ENCODE peak calls at places on chromosomes 6 and 20, in eight cellular contexts. One of them, this sample, is unnamed.

GRCh38 chr6:102641426-102641825 is 1247.9 kb downstream of the GRIK2 start:
- DNase-seq in sigmoid colon: no peak
- DNase-seq in A673: no peak
- DNase-seq in vagina: no peak
- DNase-seq in left ventricle myocardium inferior: no peak
- DNase-seq in K562: no peak
- DNase-seq in pancreas: no peak
- DNase-seq in CD8-positive, alpha-beta T cell: no peak
- DNase-seq in this sample: no peak

GRCh38 chr6:136764522-136764993 is 27.7 kb downstream of the MAP3K5 start:
- DNase-seq in sigmoid colon: no peak
- DNase-seq in A673: no peak
- DNase-seq in vagina: no peak
- DNase-seq in left ventricle myocardium inferior: no peak
- DNase-seq in K562: no peak
- DNase-seq in pancreas: no peak
- DNase-seq in CD8-positive, alpha-beta T cell: no peak
- DNase-seq in this sample: no peak

GRCh38 chr6:132812756-132813172 is 1.6 kb upstream of the RPS12 start:
- DNase-seq in sigmoid colon: no peak
- DNase-seq in A673: no peak
- DNase-seq in vagina: no peak
- DNase-seq in left ventricle myocardium inferior: no peak
- DNase-seq in K562: no peak
- DNase-seq in pancreas: no peak
- DNase-seq in CD8-positive, alpha-beta T cell: no peak
- DNase-seq in this sample: no peak

GRCh38 chr6:27096834-27097511 is 150.5 kb upstream of the PRSS16 start:
- DNase-seq in sigmoid colon: no peak
- DNase-seq in A673: peak; percentile 78
- DNase-seq in vagina: no peak
- DNase-seq in left ventricle myocardium inferior: no peak
- DNase-seq in K562: peak; percentile 15
- DNase-seq in pancreas: peak; percentile 76
- DNase-seq in CD8-positive, alpha-beta T cell: peak; percentile 53
- DNase-seq in this sample: no peak

GRCh38 chr6:89392823-89393222 is 19.2 kb downstream of the RRAGD start:
- DNase-seq in sigmoid colon: no peak
- DNase-seq in A673: no peak
- DNase-seq in vagina: no peak
- DNase-seq in left ventricle myocardium inferior: no peak
- DNase-seq in K562: no peak
- DNase-seq in pancreas: no peak
- DNase-seq in CD8-positive, alpha-beta T cell: no peak
- DNase-seq in this sample: no peak

GRCh38 chr20:50514750-50515149 is 4.6 kb downstream of the PTPN1 start:
- DNase-seq in sigmoid colon: no peak
- DNase-seq in A673: no peak
- DNase-seq in vagina: no peak
- DNase-seq in left ventricle myocardium inferior: no peak
- DNase-seq in K562: no peak
- DNase-seq in pancreas: no peak
- DNase-seq in CD8-positive, alpha-beta T cell: no peak
- DNase-seq in this sample: no peak

GRCh38 chr6:117387454-117387974 is 38.2 kb downstream of the ROS1 start:
- DNase-seq in sigmoid colon: no peak
- DNase-seq in A673: no peak
- DNase-seq in vagina: no peak
- DNase-seq in left ventricle myocardium inferior: no peak
- DNase-seq in K562: no peak
- DNase-seq in pancreas: no peak
- DNase-seq in CD8-positive, alpha-beta T cell: no peak
- DNase-seq in this sample: no peak

GRCh38 chr6:45568626-45569025 is 190.9 kb upstream of the SUPT3H start:
- DNase-seq in sigmoid colon: no peak
- DNase-seq in A673: no peak
- DNase-seq in vagina: no peak
- DNase-seq in left ventricle myocardium inferior: no peak
- DNase-seq in K562: no peak
- DNase-seq in pancreas: no peak
- DNase-seq in CD8-positive, alpha-beta T cell: no peak
- DNase-seq in this sample: no peak

GRCh38 chr20:50845566-50846211 is 50.8 kb downstream of the BCAS4 start:
- DNase-seq in sigmoid colon: no peak
- DNase-seq in A673: no peak
- DNase-seq in vagina: no peak
- DNase-seq in left ventricle myocardium inferior: no peak
- DNase-seq in K562: no peak
- DNase-seq in pancreas: no peak
- DNase-seq in CD8-positive, alpha-beta T cell: no peak
- DNase-seq in this sample: no peak

GRCh38 chr20:19936801-19937583 is 80.2 kb upstream of the NAA20 start:
- DNase-seq in sigmoid colon: no peak
- DNase-seq in A673: no peak
- DNase-seq in vagina: no peak
- DNase-seq in left ventricle myocardium inferior: peak; percentile 43
- DNase-seq in K562: no peak
- DNase-seq in pancreas: no peak
- DNase-seq in CD8-positive, alpha-beta T cell: no peak
- DNase-seq in this sample: peak; percentile 63

GRCh38 chr6:45566882-45567281 is 189.1 kb upstream of the SUPT3H start:
- DNase-seq in sigmoid colon: no peak
- DNase-seq in A673: peak; percentile 52
- DNase-seq in vagina: no peak
- DNase-seq in left ventricle myocardium inferior: no peak
- DNase-seq in K562: no peak
- DNase-seq in pancreas: no peak
- DNase-seq in CD8-positive, alpha-beta T cell: no peak
- DNase-seq in this sample: no peak

GRCh38 chr6:135008072-135008940 is 46.3 kb downstream of the HBS1L start:
- DNase-seq in sigmoid colon: no peak
- DNase-seq in A673: no peak
- DNase-seq in vagina: no peak
- DNase-seq in left ventricle myocardium inferior: no peak
- DNase-seq in K562: no peak
- DNase-seq in pancreas: no peak
- DNase-seq in CD8-positive, alpha-beta T cell: no peak
- DNase-seq in this sample: no peak

GRCh38 chr6:154367839-154368695 is 11.5 kb upstream of the IPCEF1 start:
- DNase-seq in sigmoid colon: no peak
- DNase-seq in A673: no peak
- DNase-seq in vagina: no peak
- DNase-seq in left ventricle myocardium inferior: no peak
- DNase-seq in K562: no peak
- DNase-seq in pancreas: no peak
- DNase-seq in CD8-positive, alpha-beta T cell: no peak
- DNase-seq in this sample: no peak

GRCh38 chr6:152372945-152373344 is 264.2 kb downstream of the SYNE1 start:
- DNase-seq in sigmoid colon: no peak
- DNase-seq in A673: no peak
- DNase-seq in vagina: no peak
- DNase-seq in left ventricle myocardium inferior: no peak
- DNase-seq in K562: no peak
- DNase-seq in pancreas: no peak
- DNase-seq in CD8-positive, alpha-beta T cell: no peak
- DNase-seq in this sample: no peak

GRCh38 chr20:42795399-42795798 is 394.3 kb downstream of the PTPRT start:
- DNase-seq in sigmoid colon: no peak
- DNase-seq in A673: no peak
- DNase-seq in vagina: no peak
- DNase-seq in left ventricle myocardium inferior: no peak
- DNase-seq in K562: no peak
- DNase-seq in pancreas: no peak
- DNase-seq in CD8-positive, alpha-beta T cell: no peak
- DNase-seq in this sample: no peak

GRCh38 chr20:24480523-24480922 is 11.1 kb downstream of the SYNDIG1 start:
- DNase-seq in sigmoid colon: no peak
- DNase-seq in A673: no peak
- DNase-seq in vagina: no peak
- DNase-seq in left ventricle myocardium inferior: no peak
- DNase-seq in K562: no peak
- DNase-seq in pancreas: no peak
- DNase-seq in CD8-positive, alpha-beta T cell: no peak
- DNase-seq in this sample: no peak

GRCh38 chr20:18050628-18051027 is 7.1 kb downstream of the OVOL2 start:
- DNase-seq in sigmoid colon: no peak
- DNase-seq in A673: no peak
- DNase-seq in vagina: no peak
- DNase-seq in left ventricle myocardium inferior: no peak
- DNase-seq in K562: no peak
- DNase-seq in pancreas: no peak
- DNase-seq in CD8-positive, alpha-beta T cell: no peak
- DNase-seq in this sample: no peak

GRCh38 chr6:108739496-108740330 is 108.5 kb upstream of the ARMC2 start:
- DNase-seq in sigmoid colon: no peak
- DNase-seq in A673: no peak
- DNase-seq in vagina: no peak
- DNase-seq in left ventricle myocardium inferior: no peak
- DNase-seq in K562: no peak
- DNase-seq in pancreas: no peak
- DNase-seq in CD8-positive, alpha-beta T cell: no peak
- DNase-seq in this sample: no peak

GRCh38 chr6:70527071-70527737 is 39.5 kb upstream of the SDHAF4 start:
- DNase-seq in sigmoid colon: no peak
- DNase-seq in A673: no peak
- DNase-seq in vagina: no peak
- DNase-seq in left ventricle myocardium inferior: no peak
- DNase-seq in K562: no peak
- DNase-seq in pancreas: no peak
- DNase-seq in CD8-positive, alpha-beta T cell: no peak
- DNase-seq in this sample: no peak

GRCh38 chr6:78302411-78302810 is 564.9 kb upstream of the IRAK1BP1 start:
- DNase-seq in sigmoid colon: no peak
- DNase-seq in A673: no peak
- DNase-seq in vagina: no peak
- DNase-seq in left ventricle myocardium inferior: no peak
- DNase-seq in K562: no peak
- DNase-seq in pancreas: no peak
- DNase-seq in CD8-positive, alpha-beta T cell: no peak
- DNase-seq in this sample: no peak

DNA sequence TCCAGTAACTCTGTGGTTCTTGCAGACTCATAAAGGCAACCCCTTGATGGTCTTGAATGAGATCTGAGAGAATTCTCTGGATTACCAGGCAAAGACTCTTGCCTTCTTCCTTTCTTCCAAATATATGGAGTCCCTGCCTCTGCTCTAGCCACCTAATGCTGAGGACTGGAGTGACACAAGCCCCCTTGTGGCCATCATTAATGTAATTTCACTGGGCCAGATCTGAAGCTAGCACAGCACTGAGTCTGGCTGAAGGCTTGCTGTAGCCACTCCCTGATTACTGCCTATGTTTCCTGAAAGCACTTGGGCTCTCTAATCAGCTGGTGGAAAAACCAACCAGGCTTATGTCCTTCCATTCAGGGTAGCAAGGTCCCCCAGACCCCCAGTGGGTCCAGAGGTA is 559.3 kb upstream of the IRAK1BP1 start:
- DNase-seq in sigmoid colon: no peak
- DNase-seq in A673: no peak
- DNase-seq in vagina: no peak
- DNase-seq in left ventricle myocardium inferior: no peak
- DNase-seq in K562: no peak
- DNase-seq in pancreas: no peak
- DNase-seq in CD8-positive, alpha-beta T cell: no peak
- DNase-seq in this sample: no peak
- TF ChIP-seq CTCF in sigmoid colon: no peak
- TF ChIP-seq CTCF in A673: no peak
- TF ChIP-seq CTCF in vagina: no peak
- TF ChIP-seq CTCF in left ventricle myocardium inferior: no peak
- TF ChIP-seq CTCF in K562: no peak
- TF ChIP-seq CTCF in pancreas: no peak
- TF ChIP-seq CTCF in CD8-positive, alpha-beta T cell: no peak
- TF ChIP-seq CTCF in this sample: no peak

GRCh38 chr20:47238780-47239769 is 117.4 kb downstream of the ZMYND8 start:
- DNase-seq in sigmoid colon: no peak
- DNase-seq in A673: no peak
- DNase-seq in vagina: no peak
- DNase-seq in left ventricle myocardium inferior: no peak
- DNase-seq in K562: no peak
- DNase-seq in pancreas: no peak
- DNase-seq in CD8-positive, alpha-beta T cell: no peak
- DNase-seq in this sample: no peak
- H3K36me3 ChIP-seq in sigmoid colon: peaks cover 67% of the 10 kb centered on the region
- H3K36me3 ChIP-seq in A673: peaks cover 28% of the 10 kb centered on the region
- H3K36me3 ChIP-seq in vagina: no peaks in the 10 kb centered on the region
- H3K36me3 ChIP-seq in left ventricle myocardium inferior: peaks cover 61% of the 10 kb centered on the region
- H3K36me3 ChIP-seq in K562: peaks cover 93% of the 10 kb centered on the region
- H3K36me3 ChIP-seq in pancreas: peaks cover 39% of the 10 kb centered on the region
- H3K36me3 ChIP-seq in CD8-positive, alpha-beta T cell: peaks cover 33% of the 10 kb centered on the region
- H3K36me3 ChIP-seq in this sample: no peaks in the 10 kb centered on the region

GRCh38 chr6:4781967-4782537 is 5.8 kb downstream of the CDYL start:
- DNase-seq in sigmoid colon: no peak
- DNase-seq in A673: no peak
- DNase-seq in vagina: no peak
- DNase-seq in left ventricle myocardium inferior: no peak
- DNase-seq in K562: no peak
- DNase-seq in pancreas: no peak
- DNase-seq in CD8-positive, alpha-beta T cell: no peak
- DNase-seq in this sample: no peak
- H3K4me3 ChIP-seq in sigmoid colon: no peak overlapping the region
- H3K4me3 ChIP-seq in A673: no peak overlapping the region
- H3K4me3 ChIP-seq in vagina: no peak overlapping the region
- H3K4me3 ChIP-seq in left ventricle myocardium inferior: no peak overlapping the region
- H3K4me3 ChIP-seq in K562: no peak overlapping the region
- H3K4me3 ChIP-seq in pancreas: no peak overlapping the region
- H3K4me3 ChIP-seq in CD8-positive, alpha-beta T cell: no peak overlapping the region
- H3K4me3 ChIP-seq in this sample: no peak overlapping the region

DNA sequence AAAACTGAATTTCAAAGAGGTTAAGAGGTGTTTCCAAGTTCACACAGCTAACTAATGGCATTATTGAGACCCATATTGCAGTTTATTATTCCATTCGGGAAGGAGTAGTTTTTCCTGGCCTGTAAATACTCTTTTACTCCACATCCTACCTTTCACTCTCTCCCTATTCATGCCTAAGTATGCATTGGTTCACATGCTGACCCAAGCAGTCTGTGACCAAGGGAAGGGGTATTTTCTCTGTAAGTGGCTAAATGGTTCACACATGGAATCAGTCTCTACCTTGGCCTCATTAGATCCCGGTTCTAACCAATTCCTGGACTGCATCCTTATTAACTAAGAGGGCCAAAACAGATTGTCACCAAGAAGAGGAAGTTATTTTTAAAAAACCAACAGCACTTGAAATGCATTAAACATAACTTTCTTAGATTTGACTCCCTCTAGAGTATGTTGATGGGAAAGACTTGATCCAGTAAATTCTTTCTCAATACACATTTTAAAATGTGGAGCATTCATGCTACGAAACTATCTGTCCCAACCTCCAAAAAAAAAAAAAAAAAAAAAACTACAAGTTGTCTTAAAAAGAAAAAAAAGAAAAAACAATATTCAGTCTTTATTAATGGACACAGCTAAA is 17.8 kb upstream of the RSPO3 start:
- DNase-seq in sigmoid colon: no peak
- DNase-seq in A673: peak; percentile 54
- DNase-seq in vagina: no peak
- DNase-seq in left ventricle myocardium inferior: no peak
- DNase-seq in K562: no peak
- DNase-seq in pancreas: no peak
- DNase-seq in CD8-positive, alpha-beta T cell: no peak
- DNase-seq in this sample: no peak
- TF ChIP-seq CTCF in sigmoid colon: no peak
- TF ChIP-seq CTCF in A673: peak; percentile 60
- TF ChIP-seq CTCF in vagina: no peak
- TF ChIP-seq CTCF in left ventricle myocardium inferior: peak; percentile 41
- TF ChIP-seq CTCF in K562: no peak
- TF ChIP-seq CTCF in pancreas: no peak
- TF ChIP-seq CTCF in CD8-positive, alpha-beta T cell: no peak
- TF ChIP-seq CTCF in this sample: no peak

This sample was measured in right lobe of liver.